ENCODE peak calls at places on chromosome 10, in ten cellular contexts. S is substantia nigra; U is astrocyte of the hippocampus; H is CD4-positive, alpha-beta memory T cell; I is sciatic nerve; N is stimulated activated CD8-positive, alpha-beta memory T cell treated with anti-CD3 and anti-CD28 coated beads, Interleukin-12 subunit alpha, Interleukin-12 subunit beta, amount 100 ng/mL, for 4 hours; R is Kasumi-1; M is PC-3; O is myocyte; Z is activated T-cell treated with anti-CD3 and anti-CD28 coated beads, Interleukin-2, amount 50 U/mL, for 72 hours. V is an unnamed sample.
A peak's percentile ranks its signal among the peaks of the same experiment; 100 is the strongest.

GRCh38 chr10:18140149-18140956 is at the start of gene CACNB2:
- DNase-seq in S (peak; percentile 77), U (peak; percentile 85), H (no peak), I (peak; percentile 68), N (no peak), R (no peak), M (peak; percentile 10), O (peak; percentile 14), Z (peak; percentile 2), V (no peak)

GRCh38 chr10:24488631-24489030 is 235.1 kb downstream of the ARHGAP21 start:
- DNase-seq in S (no peak), U (no peak), H (no peak), I (no peak), N (no peak), R (no peak), M (no peak), O (no peak), Z (no peak), V (no peak)

GRCh38 chr10:80210259-80210658 is 4.9 kb upstream of the ANXA11 start:
- DNase-seq in S (no peak), U (no peak), H (no peak), I (no peak), N (no peak), R (no peak), M (no peak), O (no peak), Z (no peak), V (no peak)

GRCh38 chr10:101903827-101904520 is 60.4 kb upstream of the KCNIP2 start:
- DNase-seq in S (peak; percentile 16), U (no peak), H (no peak), I (no peak), N (no peak), R (no peak), M (no peak), O (peak; percentile 98), Z (peak; percentile 31), V (no peak)

GRCh38 chr10:47452495-47453434 is 31.1 kb downstream of the ANXA8 start:
- DNase-seq in S (no peak), U (no peak), H (no peak), I (no peak), N (no peak), R (no peak), M (no peak), O (peak; percentile 43), Z (no peak), V (no peak)

GRCh38 chr10:14384915-14385314 is 54.2 kb upstream of the FRMD4A start:
- DNase-seq in S (no peak), U (no peak), H (no peak), I (no peak), N (no peak), R (no peak), M (no peak), O (no peak), Z (no peak), V (no peak)

GRCh38 chr10:28135258-28135657 is 136.4 kb upstream of the ODAD2 start:
- DNase-seq in S (no peak), U (no peak), H (no peak), I (no peak), N (no peak), R (no peak), M (peak; percentile 33), O (no peak), Z (no peak), V (peak; percentile 55)

GRCh38 chr10:45315508-45315907 is at the start of gene OR13A1:
- DNase-seq in S (no peak), U (no peak), H (no peak), I (no peak), N (no peak), R (no peak), M (no peak), O (no peak), Z (no peak), V (no peak)

GRCh38 chr10:125091891-125092290 is 68.5 kb downstream of the CTBP2 start:
- DNase-seq in S (no peak), U (no peak), H (no peak), I (no peak), N (no peak), R (no peak), M (no peak), O (no peak), Z (no peak), V (peak; percentile 39)

GRCh38 chr10:7351905-7352304 is 58.9 kb downstream of the SFMBT2 start:
- DNase-seq in S (no peak), U (peak; percentile 50), H (no peak), I (no peak), N (no peak), R (no peak), M (peak; percentile 15), O (no peak), Z (no peak), V (no peak)

GRCh38 chr10:3776796-3777571 is 8.0 kb downstream of the KLF6 start:
- DNase-seq in S (no peak), U (peak; percentile 83), H (peak; percentile 78), I (no peak), N (no peak), R (no peak), M (peak; percentile 83), O (peak; percentile 91), Z (peak; percentile 67), V (peak; percentile 91)

GRCh38 chr10:62616885-62617635 is 187.5 kb upstream of the ADO start:
- DNase-seq in S (no peak), U (no peak), H (no peak), I (no peak), N (no peak), R (peak; percentile 50), M (no peak), O (no peak), Z (no peak), V (no peak)

GRCh38 chr10:60649485-60650271 is 128.6 kb upstream of the CDK1 start:
- DNase-seq in S (no peak), U (no peak), H (no peak), I (no peak), N (no peak), R (no peak), M (peak; percentile 76), O (no peak), Z (no peak), V (no peak)

GRCh38 chr10:3542185-3542611 is 242.8 kb downstream of the KLF6 start:
- DNase-seq in S (no peak), U (peak; percentile 80), H (no peak), I (peak; percentile 72), N (no peak), R (no peak), M (peak; percentile 84), O (peak; percentile 57), Z (no peak), V (peak; percentile 81)

GRCh38 chr10:75398630-75399460 is 2.7 kb downstream of the ZNF503 start:
- DNase-seq in S (peak; percentile 7), U (peak; percentile 58), H (no peak), I (peak; percentile 66), N (no peak), R (no peak), M (peak; percentile 71), O (no peak), Z (no peak), V (no peak)

GRCh38 chr10:119957451-119957850 is 64.9 kb downstream of the SEC23IP start:
- DNase-seq in S (no peak), U (peak; percentile 26), H (no peak), I (no peak), N (no peak), R (no peak), M (no peak), O (no peak), Z (no peak), V (no peak)

GRCh38 chr10:9342865-9343450 is 1288.5 kb downstream of the GATA3 start:
- DNase-seq in S (no peak), U (peak; percentile 68), H (peak; percentile 16), I (no peak), N (no peak), R (peak; percentile 90), M (peak; percentile 11), O (peak; percentile 47), Z (no peak), V (peak; percentile 25)

GRCh38 chr10:69500864-69501468 is 49.7 kb downstream of the TSPAN15 start:
- DNase-seq in S (no peak), U (no peak), H (no peak), I (no peak), N (no peak), R (no peak), M (no peak), O (no peak), Z (no peak), V (no peak)

V was measured in HFFc6.